ENCODE peak calls at places on chromosome 2, in eight cellular contexts. One of them, this sample, is unnamed.

GRCh38 chr2:7825591-7826312 is 856.1 kb upstream of the ID2 start:
- DNase-seq in NCI-H510A: no peak
- DNase-seq in activated CD8-positive, alpha-beta memory T cell treated with anti-CD3 and anti-CD28 coated beads, Interleukin-2, amount 10 ng/mL, durations not matched to agents 7 days and 5 days: peak
- DNase-seq in ovary: no peak
- DNase-seq in foreskin fibroblast: no peak
- DNase-seq in fibroblast of lung: no peak
- DNase-seq in SHP77 treated with DMSO at 0.1 percent for 48 hours: no peak
- DNase-seq in putamen: no peak
- DNase-seq in this sample: no peak

GRCh38 chr2:234098675-234099195 is 48.2 kb downstream of the SPP2 start:
- DNase-seq in NCI-H510A: no peak
- DNase-seq in activated CD8-positive, alpha-beta memory T cell treated with anti-CD3 and anti-CD28 coated beads, Interleukin-2, amount 10 ng/mL, durations not matched to agents 7 days and 5 days: no peak
- DNase-seq in ovary: no peak
- DNase-seq in foreskin fibroblast: no peak
- DNase-seq in fibroblast of lung: no peak
- DNase-seq in SHP77 treated with DMSO at 0.1 percent for 48 hours: no peak
- DNase-seq in putamen: no peak
- DNase-seq in this sample: no peak

GRCh38 chr2:73931531-73932500 is 5.1 kb downstream of the DGUOK start:
- DNase-seq in NCI-H510A: no peak
- DNase-seq in activated CD8-positive, alpha-beta memory T cell treated with anti-CD3 and anti-CD28 coated beads, Interleukin-2, amount 10 ng/mL, durations not matched to agents 7 days and 5 days: peak
- DNase-seq in ovary: no peak
- DNase-seq in foreskin fibroblast: peak
- DNase-seq in fibroblast of lung: peak
- DNase-seq in SHP77 treated with DMSO at 0.1 percent for 48 hours: no peak
- DNase-seq in putamen: peak
- DNase-seq in this sample: no peak

GRCh38 chr2:54073796-54074195 is 41.6 kb upstream of the ACYP2 start:
- DNase-seq in NCI-H510A: no peak
- DNase-seq in activated CD8-positive, alpha-beta memory T cell treated with anti-CD3 and anti-CD28 coated beads, Interleukin-2, amount 10 ng/mL, durations not matched to agents 7 days and 5 days: peak
- DNase-seq in ovary: no peak
- DNase-seq in foreskin fibroblast: peak
- DNase-seq in fibroblast of lung: no peak
- DNase-seq in SHP77 treated with DMSO at 0.1 percent for 48 hours: no peak
- DNase-seq in putamen: no peak
- DNase-seq in this sample: no peak

GRCh38 chr2:20638646-20639430 is 12.1 kb downstream of the HS1BP3 start:
- DNase-seq in NCI-H510A: no peak
- DNase-seq in activated CD8-positive, alpha-beta memory T cell treated with anti-CD3 and anti-CD28 coated beads, Interleukin-2, amount 10 ng/mL, durations not matched to agents 7 days and 5 days: no peak
- DNase-seq in ovary: no peak
- DNase-seq in foreskin fibroblast: no peak
- DNase-seq in fibroblast of lung: no peak
- DNase-seq in SHP77 treated with DMSO at 0.1 percent for 48 hours: no peak
- DNase-seq in putamen: no peak
- DNase-seq in this sample: no peak

GRCh38 chr2:20917287-20917660 is 94.4 kb upstream of the LDAH start:
- DNase-seq in NCI-H510A: no peak
- DNase-seq in activated CD8-positive, alpha-beta memory T cell treated with anti-CD3 and anti-CD28 coated beads, Interleukin-2, amount 10 ng/mL, durations not matched to agents 7 days and 5 days: no peak
- DNase-seq in ovary: no peak
- DNase-seq in foreskin fibroblast: peak
- DNase-seq in fibroblast of lung: no peak
- DNase-seq in SHP77 treated with DMSO at 0.1 percent for 48 hours: no peak
- DNase-seq in putamen: no peak
- DNase-seq in this sample: no peak

GRCh38 chr2:232525796-232526195 is at the start of gene CHRND:
- DNase-seq in NCI-H510A: peak
- DNase-seq in activated CD8-positive, alpha-beta memory T cell treated with anti-CD3 and anti-CD28 coated beads, Interleukin-2, amount 10 ng/mL, durations not matched to agents 7 days and 5 days: no peak
- DNase-seq in ovary: no peak
- DNase-seq in foreskin fibroblast: no peak
- DNase-seq in fibroblast of lung: no peak
- DNase-seq in SHP77 treated with DMSO at 0.1 percent for 48 hours: no peak
- DNase-seq in putamen: peak
- DNase-seq in this sample: peak

GRCh38 chr2:104872866-104873688 is 19.2 kb downstream of the POU3F3 start:
- DNase-seq in NCI-H510A: peak
- DNase-seq in activated CD8-positive, alpha-beta memory T cell treated with anti-CD3 and anti-CD28 coated beads, Interleukin-2, amount 10 ng/mL, durations not matched to agents 7 days and 5 days: peak
- DNase-seq in ovary: no peak
- DNase-seq in foreskin fibroblast: peak
- DNase-seq in fibroblast of lung: peak
- DNase-seq in SHP77 treated with DMSO at 0.1 percent for 48 hours: no peak
- DNase-seq in putamen: peak
- DNase-seq in this sample: peak

GRCh38 chr2:73830871-73831401 is 2.2 kb downstream of the STAMBP start:
- DNase-seq in NCI-H510A: no peak
- DNase-seq in activated CD8-positive, alpha-beta memory T cell treated with anti-CD3 and anti-CD28 coated beads, Interleukin-2, amount 10 ng/mL, durations not matched to agents 7 days and 5 days: no peak
- DNase-seq in ovary: no peak
- DNase-seq in foreskin fibroblast: peak
- DNase-seq in fibroblast of lung: peak
- DNase-seq in SHP77 treated with DMSO at 0.1 percent for 48 hours: no peak
- DNase-seq in putamen: no peak
- DNase-seq in this sample: no peak